ENCODE peak calls at places on chromosomes 1 and 21, in six cellular contexts. F, V, G, T, N and R are unnamed samples.

GRCh38 chr1:61054636-61055035 is 27.7 kb upstream of the NFIA start:
- DNase-seq in F (no peak), V (no peak), G (no peak), T (no peak), N (no peak), R (no peak)

GRCh38 chr21:24895885-24896734 is 711.2 kb downstream of the MRPL39 start:
- DNase-seq in F (no peak), V (peak), G (no peak), T (peak), N (no peak), R (no peak)

GRCh38 chr1:99943238-99943794 is 26.5 kb upstream of the SLC35A3 start:
- DNase-seq in F (no peak), V (peak), G (no peak), T (no peak), N (no peak), R (peak)

GRCh38 chr1:192904438-192904895 is 95.6 kb downstream of the RGS2 start:
- DNase-seq in F (no peak), V (peak), G (no peak), T (no peak), N (peak), R (peak)

GRCh38 chr21:45027241-45028196 is 46.9 kb upstream of the ADARB1 start:
- DNase-seq in F (no peak), V (no peak), G (no peak), T (no peak), N (no peak), R (no peak)

GRCh38 chr1:114178940-114179339 is 25.3 kb upstream of the SYT6 start:
- DNase-seq in F (no peak), V (no peak), G (no peak), T (no peak), N (no peak), R (no peak)

GRCh38 chr1:42962641-42963377 is 4.1 kb upstream of the SLC2A1 start:
- DNase-seq in F (peak), V (peak), G (peak), T (no peak), N (peak), R (peak)

GRCh38 chr1:58997060-58997411 is 213.2 kb upstream of the JUN start:
- DNase-seq in F (no peak), V (no peak), G (no peak), T (no peak), N (no peak), R (no peak)

GRCh38 chr1:68301538-68301937 is 69.2 kb upstream of the WLS start:
- DNase-seq in F (no peak), V (peak), G (no peak), T (no peak), N (no peak), R (no peak)

DNA sequence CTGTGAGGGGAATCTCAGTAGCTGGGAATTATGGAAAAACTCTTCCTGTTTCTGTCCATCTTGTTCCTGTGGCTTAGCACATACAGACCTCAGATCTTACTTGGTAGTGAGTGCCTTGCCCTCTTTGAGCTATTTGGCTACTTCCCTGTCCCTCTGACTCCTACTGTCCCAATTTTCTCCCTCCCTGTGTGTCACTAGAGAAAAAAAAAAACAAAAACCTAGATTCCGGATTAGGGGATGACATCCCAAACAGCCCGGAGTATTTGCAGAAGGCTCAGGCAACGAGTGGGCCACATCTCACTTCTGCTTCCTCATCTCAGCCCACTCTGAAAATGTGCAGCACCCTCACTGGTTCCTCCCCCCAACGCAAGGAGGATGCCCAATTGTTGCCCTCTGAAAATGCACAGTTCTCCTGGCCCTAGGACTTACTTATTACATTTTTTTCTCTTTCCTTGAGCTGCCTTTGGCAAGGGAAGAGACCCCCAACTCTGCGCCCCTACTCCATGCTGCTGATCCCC is 4.9 kb downstream of the NHLH1 start:
- DNase-seq in F (no peak), V (no peak), G (no peak), T (no peak), N (no peak), R (no peak)
- H2BK120ac ChIP-seq in F (no peak), V (no peak), G (no peak), T (no peak), N (no peak), R (no peak)

GRCh38 chr1:37931148-37931492 is 15.7 kb downstream of the INPP5B start:
- DNase-seq in F (no peak), V (no peak), G (no peak), T (no peak), N (peak), R (peak)
- H2AFZ ChIP-seq in F (no peak), V (peak), G (no peak), T (peak), N (peak), R (no peak)

DNA sequence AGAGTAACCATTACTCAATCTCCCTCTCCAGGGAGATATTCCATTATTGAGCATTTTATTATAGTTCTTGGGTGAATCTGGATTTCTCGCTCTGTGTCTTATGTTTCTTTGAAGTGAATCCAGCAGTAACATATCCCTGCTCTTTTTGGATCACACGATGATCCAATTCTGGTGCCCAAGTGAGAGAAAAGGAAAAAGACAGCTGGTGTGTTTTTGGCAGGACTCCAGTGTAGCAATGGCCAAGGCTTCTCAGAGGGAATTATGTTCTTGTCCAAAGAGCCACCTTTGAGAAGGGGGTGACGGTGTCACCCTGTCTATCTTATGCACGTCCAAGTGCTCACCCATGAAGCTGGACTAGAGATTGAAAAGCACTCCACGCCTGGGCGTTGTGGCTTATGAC is 140.3 kb upstream of the ERRFI1 start:
- DNase-seq in F (no peak), V (no peak), G (no peak), T (no peak), N (no peak), R (no peak)
- H2BK120ac ChIP-seq in F (no peak), V (peak), G (peak), T (no peak), N (peak), R (no peak)

DNA sequence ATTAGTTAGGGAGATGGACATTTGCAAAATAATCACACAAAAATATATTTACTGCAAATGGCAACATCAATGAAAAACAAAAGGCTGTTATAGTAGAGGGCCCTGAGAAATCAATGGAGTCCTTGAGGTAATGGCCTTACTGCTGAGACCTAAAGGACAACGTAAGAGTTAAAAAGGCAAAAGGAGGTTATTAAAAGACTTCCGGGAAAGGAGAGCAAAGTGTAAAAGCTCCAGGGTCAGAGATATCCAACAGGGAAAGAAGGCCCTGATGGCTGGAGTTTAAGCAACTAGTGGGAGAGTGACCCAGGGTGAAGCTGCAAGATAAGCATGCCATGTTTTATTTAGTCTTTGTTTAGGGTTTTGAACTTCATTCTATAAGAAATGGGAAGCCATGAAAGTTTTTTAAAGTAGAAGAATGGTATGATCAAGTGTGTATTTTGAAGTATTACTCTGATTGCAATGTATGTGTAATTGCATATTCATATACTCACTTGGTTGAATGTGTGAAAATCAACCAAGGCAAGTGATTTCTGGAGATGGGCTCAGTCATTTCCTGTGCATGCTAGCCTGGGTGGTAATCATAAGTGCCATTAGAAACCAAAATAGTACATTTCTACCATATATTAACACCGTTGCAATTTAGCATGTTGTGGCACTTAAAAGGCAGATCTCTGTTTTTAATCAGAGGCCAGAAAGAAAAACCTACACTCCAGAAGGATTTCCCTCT is 5.3 kb upstream of the DPYD start:
- DNase-seq in F (no peak), V (no peak), G (no peak), T (no peak), N (no peak), R (no peak)
- H2AFZ ChIP-seq in F (no peak), V (no peak), G (no peak), T (peak), N (no peak), R (no peak)

GRCh38 chr1:167165948-167166702 is 54.6 kb upstream of the POU2F1 start:
- DNase-seq in F (peak), V (no peak), G (peak), T (peak), N (no peak), R (peak)
- H2BK120ac ChIP-seq in F (no peak), V (no peak), G (peak), T (no peak), N (peak), R (no peak)

DNA sequence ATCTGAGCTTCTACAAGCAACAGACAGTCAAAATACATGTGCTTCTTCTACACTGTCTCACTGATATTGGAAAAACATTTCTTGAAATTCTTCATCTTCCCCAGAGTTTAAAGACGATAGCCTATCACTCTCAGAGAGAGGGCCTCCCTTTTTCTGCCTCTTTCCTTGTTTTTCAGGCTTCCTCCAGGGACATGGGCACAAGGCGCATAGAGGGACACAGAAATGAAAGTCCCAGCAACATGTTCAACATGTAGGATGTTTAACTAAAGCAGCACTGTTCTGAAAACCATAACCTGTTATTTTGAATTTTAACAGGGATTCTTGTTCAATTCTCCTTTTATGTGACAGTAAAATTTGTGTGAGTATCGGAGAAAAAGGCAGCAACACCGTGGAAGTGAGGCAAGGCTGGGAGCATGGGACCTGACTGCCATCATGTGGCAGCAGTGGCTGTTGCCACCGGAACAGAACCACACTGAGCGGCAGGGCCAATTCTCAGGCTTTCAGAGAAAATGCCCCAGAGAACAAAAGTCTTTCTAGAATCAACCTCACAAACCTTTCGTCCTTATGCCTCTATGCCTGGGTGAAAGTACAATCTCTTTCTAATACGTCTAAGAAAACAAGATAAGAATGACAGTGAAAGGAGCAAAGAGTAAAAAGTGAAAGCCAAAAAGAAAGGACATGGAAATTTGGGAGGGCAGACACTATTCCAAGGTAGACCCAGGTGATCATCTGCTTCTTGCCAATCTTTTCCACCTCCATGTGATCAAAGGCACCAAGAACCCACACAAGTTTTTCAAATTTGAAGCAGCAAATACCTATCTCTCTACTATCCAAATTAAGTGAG is 54.5 kb downstream of the PCNX2 start:
- DNase-seq in F (peak), V (peak), G (no peak), T (peak), N (peak), R (peak)
- H2AFZ ChIP-seq in F (no peak), V (no peak), G (no peak), T (peak), N (no peak), R (no peak)

GRCh38 chr1:216140650-216141547 is 282.3 kb downstream of the USH2A start:
- DNase-seq in F (peak), V (peak), G (no peak), T (no peak), N (no peak), R (peak)

DNA sequence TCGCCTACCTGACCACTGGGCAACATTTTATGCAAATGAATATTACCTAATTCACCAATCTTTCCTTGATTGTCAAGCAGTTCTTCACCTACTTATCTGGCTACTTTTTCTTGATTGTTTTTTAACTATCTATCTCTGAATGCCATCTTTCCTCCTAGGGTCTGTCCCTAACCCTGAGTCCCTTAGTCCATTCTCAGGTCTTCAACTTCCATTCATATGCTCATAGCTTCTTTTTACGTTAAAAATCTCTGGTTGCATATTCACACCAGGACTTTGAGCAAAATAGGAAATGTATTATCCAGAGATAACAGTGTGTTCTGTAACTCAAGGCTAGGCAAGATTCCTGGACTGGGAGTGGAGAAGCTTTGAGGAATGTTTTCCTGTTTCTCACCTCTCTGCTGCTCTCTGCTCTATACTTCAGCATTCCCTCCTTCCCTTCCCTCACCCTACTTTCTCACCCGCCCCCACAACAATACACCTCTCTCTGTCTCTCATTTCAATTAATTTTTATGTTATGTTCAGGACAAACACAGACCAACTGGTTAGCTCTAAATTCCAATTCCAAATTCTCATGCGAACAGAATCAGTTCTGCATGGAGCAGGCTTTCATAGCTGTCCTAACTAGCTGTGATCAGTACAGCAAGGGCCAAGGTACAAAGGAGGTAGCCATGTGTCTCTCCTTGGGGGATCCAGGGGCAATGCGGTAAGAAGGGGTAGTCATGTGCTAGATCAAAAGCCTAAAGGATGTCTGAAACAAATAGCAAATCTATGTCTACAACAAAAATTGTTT is 278.4 kb downstream of the USH2A start:
- DNase-seq in F (peak), V (no peak), G (no peak), T (no peak), N (peak), R (no peak)
- H2BK120ac ChIP-seq in F (no peak), V (no peak), G (no peak), T (no peak), N (no peak), R (no peak)

DNA sequence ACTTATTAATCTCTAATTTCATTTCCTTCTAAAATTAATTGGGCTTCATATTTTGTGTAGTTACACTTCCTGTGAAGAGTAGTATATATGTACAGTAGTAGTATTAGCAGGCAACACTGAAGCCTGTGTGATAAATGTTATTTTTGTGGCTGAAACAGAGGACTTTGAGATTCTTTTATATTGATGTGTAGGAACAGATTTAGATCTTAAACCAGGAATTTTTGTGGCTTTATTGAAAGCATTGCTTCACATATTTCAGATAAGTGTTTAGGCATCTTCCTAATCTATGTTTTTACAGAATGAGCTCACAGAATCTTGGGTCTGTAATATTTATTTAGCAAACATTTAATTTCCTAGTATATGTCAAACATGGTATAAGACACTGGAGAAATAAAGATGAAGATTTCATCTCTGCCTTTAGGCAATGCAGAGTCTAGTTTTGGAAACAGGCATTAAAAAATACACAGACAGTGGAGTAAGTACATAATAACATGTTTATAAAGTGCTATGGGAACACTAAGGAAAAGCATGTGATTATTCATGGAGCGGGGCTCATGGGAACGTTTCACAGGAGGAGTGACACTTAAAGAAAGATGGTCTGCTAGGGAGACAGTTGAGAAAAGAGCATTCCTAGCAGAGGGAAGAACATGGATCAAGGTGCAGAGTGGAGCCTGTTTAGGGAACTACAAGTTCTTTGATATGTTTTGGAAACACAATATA is 52.7 kb downstream of the MIGA1 start:
- DNase-seq in F (no peak), V (peak), G (no peak), T (no peak), N (no peak), R (peak)
- H2AFZ ChIP-seq in F (no peak), V (no peak), G (no peak), T (no peak), N (no peak), R (no peak)

DNA sequence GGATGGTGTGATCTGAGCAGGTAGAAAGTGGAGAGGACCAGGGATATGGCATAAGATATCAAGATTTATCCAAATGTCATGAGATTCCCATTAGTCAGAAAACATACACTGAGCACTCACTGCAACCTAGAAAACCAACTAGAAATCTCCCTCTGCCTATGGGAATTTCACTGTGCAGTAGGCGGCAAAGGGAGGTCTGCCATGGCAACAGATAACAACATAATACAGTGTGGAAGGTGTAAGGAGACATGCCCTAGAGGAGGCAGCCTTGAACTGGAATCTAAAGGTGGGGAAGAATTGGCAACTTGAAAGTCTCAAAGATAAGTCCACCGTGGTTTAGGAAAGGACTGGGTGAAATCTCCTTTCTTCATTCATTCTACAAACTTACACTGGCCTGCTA is 238.4 kb downstream of the ATG4C start:
- DNase-seq in F (no peak), V (no peak), G (no peak), T (no peak), N (no peak), R (no peak)
- H2BK120ac ChIP-seq in F (no peak), V (no peak), G (no peak), T (no peak), N (no peak), R (no peak)